ENCODE peak calls at places on chromosome X, in eight cellular contexts. Z is stimulated activated CD4-positive, alpha-beta T cell treated with anti-CD3 and anti-CD28 coated beads, Interleukin-15, amount 100 ng/mL, for 1 hour; T is pons; Y is iPS-NIHi11; J is fibroblast of lung; C is AG08395; B is brain microvascular endothelial cell; X is Ammon's horn. P is an unnamed sample.

GRCh38 chrX:27840881-27841280 is 33.1 kb downstream of the MAGEB10 start:
- DNase-seq in Z (no peak), T (no peak), Y (no peak), J (no peak), C (no peak), B (no peak), X (no peak), P (no peak)

GRCh38 chrX:21056636-21057035 is 317.6 kb upstream of the CNKSR2 start:
- DNase-seq in Z (no peak), T (no peak), Y (no peak), J (peak; percentile 4), C (no peak), B (no peak), X (no peak), P (no peak)

GRCh38 chrX:30627818-30628652 is 25.2 kb upstream of the GK start:
- DNase-seq in Z (no peak), T (no peak), Y (no peak), J (no peak), C (no peak), B (no peak), X (peak; percentile 12), P (no peak)

GRCh38 chrX:30572004-30572403 is 5.6 kb downstream of the TASL start:
- DNase-seq in Z (no peak), T (no peak), Y (no peak), J (no peak), C (no peak), B (no peak), X (no peak), P (no peak)

GRCh38 chrX:55342533-55343501 is 78.1 kb upstream of the PAGE3 start:
- DNase-seq in Z (no peak), T (peak; percentile 26), Y (peak; percentile 23), J (no peak), C (peak; percentile 18), B (no peak), X (peak; percentile 32), P (no peak)

GRCh38 chrX:39749728-39750127 is 348.0 kb downstream of the BCOR start:
- DNase-seq in Z (no peak), T (no peak), Y (peak; percentile 42), J (no peak), C (no peak), B (no peak), X (no peak), P (no peak)

GRCh38 chrX:38375888-38376287 is 23.5 kb downstream of the OTC start:
- DNase-seq in Z (no peak), T (no peak), Y (peak; percentile 7), J (no peak), C (peak; percentile 4), B (peak; percentile 5), X (no peak), P (peak; percentile 3)

GRCh38 chrX:80808160-80808735 is 1.4 kb downstream of the BRWD3 start:
- DNase-seq in Z (peak; percentile 56), T (peak; percentile 93), Y (peak; percentile 17), J (peak; percentile 68), C (peak; percentile 89), B (peak; percentile 60), X (peak; percentile 89), P (peak; percentile 70)

GRCh38 chrX:123138473-123138872 is 45.6 kb upstream of the GRIA3 start:
- DNase-seq in Z (no peak), T (no peak), Y (no peak), J (peak; percentile 75), C (peak; percentile 51), B (no peak), X (peak; percentile 5), P (peak; percentile 2)

GRCh38 chrX:12984629-12985303 is 9.9 kb downstream of the TMSB4X start:
- DNase-seq in Z (no peak), T (no peak), Y (no peak), J (peak; percentile 93), C (no peak), B (peak; percentile 18), X (no peak), P (peak; percentile 80)

GRCh38 chrX:47587906-47588735 is 5.9 kb downstream of the TIMP1 start:
- DNase-seq in Z (no peak), T (no peak), Y (no peak), J (no peak), C (no peak), B (no peak), X (no peak), P (no peak)

GRCh38 chrX:134971926-134972325 is 18.9 kb upstream of the SMIM10 start:
- DNase-seq in Z (no peak), T (no peak), Y (no peak), J (peak; percentile 71), C (peak; percentile 6), B (peak; percentile 28), X (no peak), P (peak; percentile 11)

GRCh38 chrX:39821011-39821708 is 276.6 kb downstream of the BCOR start:
- DNase-seq in Z (peak; percentile 40), T (no peak), Y (peak; percentile 76), J (peak; percentile 42), C (peak; percentile 32), B (no peak), X (no peak), P (no peak)

GRCh38 chrX:9285342-9285771 is 179.5 kb upstream of the TBL1X start:
- DNase-seq in Z (peak; percentile 38), T (no peak), Y (no peak), J (no peak), C (no peak), B (no peak), X (no peak), P (no peak)

GRCh38 chrX:50874878-50875277 is 35.7 kb upstream of the BMP15 start:
- DNase-seq in Z (no peak), T (no peak), Y (peak; percentile 18), J (no peak), C (no peak), B (no peak), X (no peak), P (no peak)

GRCh38 chrX:11753668-11754067 is 4.4 kb upstream of the MSL3 start:
- DNase-seq in Z (no peak), T (no peak), Y (no peak), J (no peak), C (no peak), B (no peak), X (no peak), P (no peak)

GRCh38 chrX:125998432-125998831 is 167.7 kb downstream of the DCAF12L2 start:
- DNase-seq in Z (no peak), T (peak; percentile 36), Y (peak; percentile 3), J (no peak), C (no peak), B (peak; percentile 3), X (peak; percentile 2), P (no peak)

GRCh38 chrX:10726647-10727046 is 106.3 kb upstream of the MID1 start:
- DNase-seq in Z (no peak), T (peak; percentile 1), Y (no peak), J (peak; percentile 94), C (peak; percentile 70), B (peak; percentile 60), X (peak; percentile 3), P (peak; percentile 88)

GRCh38 chrX:95878874-95879273 is 805.8 kb upstream of the DIAPH2 start:
- DNase-seq in Z (no peak), T (no peak), Y (no peak), J (no peak), C (no peak), B (no peak), X (no peak), P (no peak)

GRCh38 chrX:19991350-19991718 is 473 bp upstream of the BCLAF3 start:
- DNase-seq in Z (no peak), T (no peak), Y (no peak), J (no peak), C (no peak), B (no peak), X (no peak), P (no peak)

GRCh38 chrX:140440891-140441290 is 64.0 kb downstream of the SOX3 start:
- DNase-seq in Z (no peak), T (peak; percentile 2), Y (no peak), J (peak; percentile 44), C (no peak), B (no peak), X (no peak), P (peak; percentile 23)

P was measured in astrocyte of the spinal cord.